ENCODE peak calls at places on chromosomes 7 and 10, in eight cellular contexts. T is IMR-90, D is PC-3, U is fibroblast of lung, J is H9, K is H1, G is HCT116, S is astrocyte. M is an unnamed sample.

GRCh38 chr7:137025469-137026175 is 157.2 kb downstream of the CHRM2 start:
- DNase-seq in T (peak), D (no peak), U (peak), J (no peak), K (no peak), G (no peak), S (peak), M (no peak)

GRCh38 chr10:5574642-5575131 is 49.9 kb downstream of the CALML3 start:
- DNase-seq in T (no peak), D (no peak), U (no peak), J (no peak), K (no peak), G (no peak), S (no peak), M (no peak)

GRCh38 chr7:47951374-47951773 is 3.1 kb upstream of the PKD1L1 start:
- DNase-seq in T (no peak), D (peak), U (no peak), J (no peak), K (no peak), G (no peak), S (no peak), M (no peak)

GRCh38 chr10:88707429-88708110 is 1.5 kb downstream of the LIPK start:
- DNase-seq in T (peak), D (no peak), U (peak), J (no peak), K (no peak), G (peak), S (peak), M (no peak)

GRCh38 chr7:25906003-25906402 is 246.0 kb upstream of the NFE2L3 start:
- DNase-seq in T (no peak), D (no peak), U (no peak), J (no peak), K (no peak), G (no peak), S (no peak), M (no peak)

GRCh38 chr10:70832852-70833542 is 17.2 kb downstream of the SGPL1 start:
- DNase-seq in T (peak), D (peak), U (peak), J (no peak), K (no peak), G (no peak), S (peak), M (no peak)

GRCh38 chr7:50595538-50596102 is 30.4 kb upstream of the DDC start:
- DNase-seq in T (peak), D (peak), U (peak), J (peak), K (no peak), G (peak), S (peak), M (peak)

GRCh38 chr7:138097064-138097741 is 20.9 kb downstream of the AKR1D1 start:
- DNase-seq in T (no peak), D (peak), U (peak), J (no peak), K (no peak), G (peak), S (peak), M (peak)

DNA sequence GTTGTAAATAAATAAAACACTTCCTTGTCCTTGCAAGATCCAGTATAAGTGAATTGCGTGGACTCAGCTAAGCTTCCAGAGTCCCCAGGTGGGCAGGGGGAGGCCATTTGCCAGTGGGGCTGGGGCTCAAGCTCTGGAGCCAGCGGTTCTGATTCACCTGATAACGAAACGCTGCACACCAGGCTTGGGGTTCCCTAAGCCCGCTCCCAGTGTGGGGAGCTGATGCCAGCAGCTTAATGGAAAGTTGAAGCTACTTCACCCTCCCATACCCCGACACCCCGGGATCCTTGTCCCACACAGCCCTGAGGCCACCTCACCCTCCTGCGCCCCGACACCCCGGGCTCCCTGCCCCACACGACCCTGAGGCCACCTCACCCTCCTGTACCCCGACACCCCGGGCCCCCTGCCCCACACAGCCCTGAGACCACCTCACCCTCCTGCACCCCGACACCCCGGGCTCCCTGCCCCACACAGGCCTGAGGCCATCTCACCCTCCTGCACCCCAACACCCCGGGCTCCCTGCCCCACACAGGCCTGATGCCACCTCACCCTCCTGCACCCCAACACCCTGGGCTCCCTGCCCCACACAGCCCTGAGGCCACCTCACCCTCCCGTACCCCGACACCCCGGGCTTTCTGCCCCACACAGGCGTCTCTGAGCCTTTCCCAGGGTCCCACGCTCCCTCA is 30.8 kb downstream of the FKBP6 start:
- DNase-seq in T (no peak), D (no peak), U (no peak), J (no peak), K (no peak), G (no peak), S (no peak), M (no peak)
- H3K9ac ChIP-seq in T (no peak), D (no peak), U (no peak), J (no peak), K (no peak), G (no peak), S (no peak), M (no peak)

DNA sequence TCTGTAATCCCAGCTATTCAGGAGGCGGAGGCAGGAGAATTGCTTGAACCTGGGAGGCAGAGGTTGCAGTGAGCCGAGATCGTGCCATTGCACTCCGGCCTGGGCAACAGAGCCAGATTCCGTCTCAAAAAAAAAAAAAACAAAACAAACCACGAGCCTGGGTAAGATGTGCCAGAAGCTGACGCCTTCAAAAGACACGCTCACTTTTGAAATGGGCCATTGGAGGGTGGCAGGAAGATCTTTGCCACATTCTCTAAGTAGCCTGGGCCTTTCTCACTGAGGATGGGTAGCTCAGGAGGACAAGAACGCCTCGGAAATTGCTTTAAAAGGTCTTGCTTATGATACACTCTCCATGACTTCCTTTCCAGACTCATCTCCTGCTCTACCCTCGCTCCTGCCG is 172.7 kb downstream of the SH3PXD2A start:
- DNase-seq in T (no peak), D (no peak), U (no peak), J (no peak), K (no peak), G (no peak), S (no peak), M (no peak)
- H2AFZ ChIP-seq in T (no peak), D (no peak), U (no peak), J (no peak), K (no peak), G (no peak), S (no peak), M (no peak)

GRCh38 chr7:102288285-102288930 is 1.7 kb downstream of the SH2B2 start:
- DNase-seq in T (no peak), D (peak), U (no peak), J (no peak), K (no peak), G (no peak), S (no peak), M (peak)
- TF ChIP-seq CTCF in T (no peak), D (peak), U (no peak), J (no peak), K (no peak), G (peak), S (peak), M (peak)

GRCh38 chr7:70886547-70886946 is 245.4 kb upstream of the GALNT17 start:
- DNase-seq in T (no peak), D (no peak), U (no peak), J (no peak), K (no peak), G (no peak), S (no peak), M (no peak)

GRCh38 chr7:70883750-70884445 is 248.0 kb upstream of the GALNT17 start:
- DNase-seq in T (no peak), D (no peak), U (no peak), J (no peak), K (no peak), G (no peak), S (no peak), M (no peak)

GRCh38 chr7:70884809-70885208 is 247.1 kb upstream of the GALNT17 start:
- DNase-seq in T (no peak), D (no peak), U (no peak), J (peak), K (no peak), G (no peak), S (no peak), M (no peak)

GRCh38 chr7:70887186-70887585 is 244.8 kb upstream of the GALNT17 start:
- DNase-seq in T (no peak), D (no peak), U (no peak), J (no peak), K (no peak), G (no peak), S (no peak), M (no peak)

DNA sequence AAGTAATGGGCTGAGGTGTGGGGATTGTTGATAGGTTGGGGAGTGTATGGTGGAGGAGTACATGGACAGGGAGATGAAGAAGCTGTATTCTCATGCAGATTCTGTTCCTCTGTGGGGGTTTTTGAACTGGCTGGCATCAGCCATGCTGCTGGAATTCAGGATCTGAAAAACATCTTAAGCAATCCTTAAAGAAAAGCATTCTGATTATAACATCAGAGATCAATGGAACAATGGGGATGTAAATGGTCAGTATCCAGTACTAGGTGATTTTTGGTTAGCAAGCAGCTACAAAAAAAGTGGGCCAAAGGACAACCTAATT is 247.5 kb upstream of the GALNT17 start:
- DNase-seq in T (no peak), D (no peak), U (no peak), J (peak), K (peak), G (no peak), S (no peak), M (no peak)
- H3K9ac ChIP-seq in T (no peak), D (no peak), U (no peak), J (no peak), K (no peak), G (no peak), S (no peak), M (no peak)

GRCh38 chr10:113126506-113127192 is 176.6 kb downstream of the TCF7L2 start:
- DNase-seq in T (peak), D (peak), U (peak), J (peak), K (no peak), G (no peak), S (peak), M (peak)
- H2AFZ ChIP-seq in T (peak), D (peak), U (no peak), J (no peak), K (no peak), G (no peak), S (no peak), M (no peak)

GRCh38 chr10:120085386-120085785 is 192.9 kb downstream of the SEC23IP start:
- DNase-seq in T (no peak), D (no peak), U (no peak), J (no peak), K (no peak), G (no peak), S (no peak), M (no peak)
- TF ChIP-seq CTCF in T (no peak), D (no peak), U (no peak), J (no peak), K (no peak), G (no peak), S (no peak), M (no peak)

GRCh38 chr7:610531-611280 is 91.1 kb upstream of the PDGFA start:
- DNase-seq in T (peak), D (no peak), U (peak), J (no peak), K (no peak), G (no peak), S (no peak), M (no peak)

GRCh38 chr7:608361-608760 is 88.7 kb upstream of the PDGFA start:
- DNase-seq in T (no peak), D (no peak), U (no peak), J (no peak), K (no peak), G (no peak), S (no peak), M (no peak)

GRCh38 chr7:611281-611810 is 91.7 kb upstream of the PDGFA start:
- DNase-seq in T (no peak), D (no peak), U (no peak), J (no peak), K (no peak), G (no peak), S (no peak), M (no peak)

GRCh38 chr7:608954-609711 is 89.5 kb upstream of the PDGFA start:
- DNase-seq in T (no peak), D (no peak), U (peak), J (no peak), K (no peak), G (no peak), S (no peak), M (no peak)

DNA sequence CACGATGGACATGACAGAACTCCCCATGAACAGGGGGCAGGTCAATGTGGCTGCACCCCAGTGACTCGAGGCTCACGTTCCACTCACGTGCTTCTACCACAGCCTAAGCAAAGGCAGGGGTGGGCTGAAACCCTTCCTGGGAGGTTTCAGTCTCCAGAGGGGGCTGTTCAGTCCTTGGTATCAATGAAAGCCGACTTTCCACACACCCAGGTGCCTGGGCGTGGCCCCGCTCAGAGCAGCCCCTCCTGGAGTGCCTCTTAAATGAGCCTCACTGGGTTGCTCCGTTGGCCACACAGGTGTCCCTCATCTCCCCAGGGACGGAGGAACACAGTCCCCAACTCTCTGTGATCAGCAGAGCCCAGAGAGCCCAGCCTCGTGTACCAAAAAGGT is 90.5 kb upstream of the PDGFA start:
- DNase-seq in T (no peak), D (no peak), U (no peak), J (no peak), K (no peak), G (no peak), S (no peak), M (no peak)
- H3K9ac ChIP-seq in T (no peak), D (no peak), U (no peak), J (no peak), K (no peak), G (no peak), S (no peak), M (no peak)

GRCh38 chr7:14766747-14767146 is 135.8 kb downstream of the DGKB start:
- DNase-seq in T (no peak), D (no peak), U (peak), J (no peak), K (no peak), G (no peak), S (peak), M (no peak)
- H2AFZ ChIP-seq in T (no peak), D (no peak), U (no peak), J (no peak), K (no peak), G (no peak), S (no peak), M (no peak)